ENCODE peak calls at places on chromosomes 6 and 20, in ten cellular contexts. D, V, G, P, M, U, W, K, A and H are unnamed samples. For H3K27me3, the result is how much of the 10 kb centered on the place peaks cover.

GRCh38 chr20:973785-974194 is 28.3 kb downstream of the RSPO4 start:
- DNase-seq in D (peak), V (no peak), G (no peak), P (no peak), M (peak), U (no peak), W (peak), K (no peak), A (no peak), H (no peak)

GRCh38 chr6:139124887-139125672 is 9.8 kb upstream of the HECA start:
- DNase-seq in D (peak), V (no peak), G (peak), P (peak), M (peak), U (no peak), W (no peak), K (peak), A (peak), H (peak)

GRCh38 chr20:25018425-25018824 is 25.9 kb upstream of the APMAP start:
- DNase-seq in D (no peak), V (no peak), G (peak), P (no peak), M (no peak), U (no peak), W (no peak), K (no peak), A (no peak), H (no peak)

GRCh38 chr20:10559266-10559665 is 114.5 kb downstream of the JAG1 start:
- DNase-seq in D (no peak), V (no peak), G (no peak), P (no peak), M (no peak), U (no peak), W (no peak), K (no peak), A (no peak), H (no peak)

GRCh38 chr6:74755748-74756147 is 450.1 kb downstream of the COL12A1 start:
- DNase-seq in D (no peak), V (no peak), G (peak), P (no peak), M (no peak), U (no peak), W (no peak), K (no peak), A (no peak), H (no peak)

GRCh38 chr20:60168963-60169362 is 210.7 kb downstream of the CDH26 start:
- DNase-seq in D (no peak), V (no peak), G (no peak), P (no peak), M (no peak), U (no peak), W (no peak), K (no peak), A (no peak), H (no peak)

GRCh38 chr6:25026723-25027122 is 91.0 kb upstream of the RIPOR2 start:
- DNase-seq in D (no peak), V (no peak), G (no peak), P (no peak), M (no peak), U (no peak), W (no peak), K (no peak), A (no peak), H (no peak)

GRCh38 chr20:10718671-10719070 is 44.9 kb upstream of the JAG1 start:
- DNase-seq in D (no peak), V (no peak), G (no peak), P (no peak), M (no peak), U (no peak), W (no peak), K (no peak), A (no peak), H (no peak)

GRCh38 chr6:71510057-71510713 is 221.6 kb downstream of the OGFRL1 start:
- DNase-seq in D (no peak), V (peak), G (peak), P (peak), M (peak), U (peak), W (peak), K (no peak), A (peak), H (no peak)

GRCh38 chr20:34546751-34547181 is 11.8 kb upstream of the MAP1LC3A start:
- DNase-seq in D (no peak), V (no peak), G (no peak), P (no peak), M (no peak), U (no peak), W (no peak), K (no peak), A (no peak), H (no peak)

GRCh38 chr20:34514897-34515483 is 1.2 kb upstream of the DYNLRB1 start:
- DNase-seq in D (no peak), V (no peak), G (no peak), P (no peak), M (peak), U (no peak), W (no peak), K (no peak), A (peak), H (no peak)

GRCh38 chr20:39133205-39133604 is 171.1 kb downstream of the DHX35 start:
- DNase-seq in D (no peak), V (no peak), G (no peak), P (no peak), M (no peak), U (no peak), W (no peak), K (no peak), A (no peak), H (no peak)

GRCh38 chr6:49497308-49497707 is 2.4 kb upstream of the GLYATL3 start:
- DNase-seq in D (no peak), V (no peak), G (no peak), P (no peak), M (no peak), U (no peak), W (no peak), K (no peak), A (no peak), H (no peak)

GRCh38 chr6:67689329-67689728 is 945.8 kb upstream of the ADGRB3 start:
- DNase-seq in D (no peak), V (no peak), G (no peak), P (no peak), M (no peak), U (no peak), W (no peak), K (no peak), A (no peak), H (no peak)

GRCh38 chr6:105601541-105602174 is 198.8 kb upstream of the PREP start:
- DNase-seq in D (no peak), V (peak), G (peak), P (peak), M (peak), U (peak), W (peak), K (peak), A (no peak), H (peak)

GRCh38 chr20:41003143-41003932 is 25.3 kb upstream of the TOP1 start:
- DNase-seq in D (no peak), V (peak), G (peak), P (peak), M (peak), U (peak), W (peak), K (peak), A (peak), H (no peak)

GRCh38 chr6:33118525-33119123 is 42.8 kb downstream of the HLA-DPB1 start:
- DNase-seq in D (peak), V (peak), G (no peak), P (no peak), M (peak), U (no peak), W (no peak), K (no peak), A (peak), H (no peak)

GRCh38 chr6:42727084-42727601 is 4.7 kb upstream of the PRPH2 start:
- DNase-seq in D (no peak), V (no peak), G (peak), P (peak), M (peak), U (no peak), W (no peak), K (no peak), A (peak), H (peak)

GRCh38 chr6:142372348-142372747 is 70.5 kb downstream of the ADGRG6 start:
- DNase-seq in D (no peak), V (no peak), G (no peak), P (no peak), M (no peak), U (no peak), W (no peak), K (no peak), A (peak), H (no peak)

GRCh38 chr6:90098025-90098474 is 198.6 kb downstream of the BACH2 start:
- DNase-seq in D (no peak), V (peak), G (peak), P (peak), M (peak), U (peak), W (peak), K (peak), A (peak), H (no peak)

GRCh38 chr20:38132910-38133501 is 32.1 kb downstream of the TGM2 start:
- DNase-seq in D (no peak), V (no peak), G (no peak), P (no peak), M (no peak), U (peak), W (no peak), K (no peak), A (no peak), H (no peak)

GRCh38 chr6:3237761-3238662 is 10.6 kb upstream of the TUBB2B start:
- DNase-seq in D (no peak), V (no peak), G (no peak), P (no peak), M (no peak), U (no peak), W (no peak), K (no peak), A (no peak), H (no peak)

GRCh38 chr20:3739926-3740599 is 7.6 kb downstream of the HSPA12B start:
- DNase-seq in D (no peak), V (no peak), G (no peak), P (no peak), M (no peak), U (no peak), W (no peak), K (no peak), A (no peak), H (no peak)

GRCh38 chr6:153334121-153334520 is 203.0 kb upstream of the RGS17 start:
- DNase-seq in D (no peak), V (no peak), G (no peak), P (no peak), M (no peak), U (no peak), W (no peak), K (no peak), A (no peak), H (no peak)

GRCh38 chr6:169045486-169045885 is 208.2 kb downstream of the THBS2 start:
- DNase-seq in D (no peak), V (no peak), G (no peak), P (no peak), M (no peak), U (peak), W (no peak), K (no peak), A (no peak), H (no peak)

GRCh38 chr6:156557269-156557885 is 219.8 kb upstream of the ARID1B start:
- DNase-seq in D (peak), V (no peak), G (peak), P (no peak), M (peak), U (no peak), W (no peak), K (no peak), A (no peak), H (no peak)

GRCh38 chr20:31879143-31879987 is 8.9 kb downstream of the TTLL9 start:
- DNase-seq in D (peak), V (peak), G (peak), P (peak), M (peak), U (peak), W (peak), K (peak), A (peak), H (no peak)
- TF ChIP-seq CTCF in D (no peak), V (no peak), G (no peak), P (no peak), M (no peak), U (peak), W (no peak), K (no peak), A (no peak), H (no peak)

GRCh38 chr6:14520029-14520428 is 402.5 kb downstream of the CD83 start:
- DNase-seq in D (no peak), V (no peak), G (no peak), P (no peak), M (no peak), U (no peak), W (no peak), K (no peak), A (no peak), H (no peak)

GRCh38 chr6:14518515-14519217 is 401.1 kb downstream of the CD83 start:
- DNase-seq in D (peak), V (no peak), G (no peak), P (no peak), M (no peak), U (no peak), W (no peak), K (no peak), A (no peak), H (no peak)

GRCh38 chr6:14521141-14521540 is 403.6 kb downstream of the CD83 start:
- DNase-seq in D (no peak), V (no peak), G (no peak), P (no peak), M (no peak), U (no peak), W (no peak), K (no peak), A (no peak), H (no peak)

GRCh38 chr6:14520536-14520935 is 403.0 kb downstream of the CD83 start:
- DNase-seq in D (no peak), V (no peak), G (no peak), P (no peak), M (no peak), U (no peak), W (no peak), K (no peak), A (no peak), H (no peak)

DNA sequence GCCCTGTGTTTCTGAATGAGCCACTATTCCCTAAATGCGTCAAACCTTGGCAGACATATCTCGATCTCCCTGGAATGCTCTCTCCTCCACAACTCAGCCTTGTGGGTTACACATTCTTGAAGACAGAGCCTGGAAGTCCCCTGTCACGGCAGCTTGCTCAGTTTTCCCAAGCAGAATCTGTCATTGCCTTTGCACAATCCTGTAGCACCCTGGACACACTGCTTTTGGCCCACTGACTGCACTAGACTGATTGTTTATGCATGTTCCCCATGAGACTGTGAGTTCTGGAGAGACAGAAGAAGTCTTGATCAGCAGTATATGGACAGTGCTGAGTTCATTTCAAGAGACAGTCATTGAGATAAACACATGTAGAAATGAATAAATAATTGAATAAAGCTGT is 406.7 kb downstream of the CD83 start:
- DNase-seq in D (peak), V (peak), G (no peak), P (no peak), M (peak), U (no peak), W (no peak), K (no peak), A (no peak), H (no peak)
- H3K27me3 ChIP-seq in D (under half), V (under half), G (under half), P (under half), M (under half), U (under half), W (under half), K (under half), A (under half), H (under half)

GRCh38 chr6:38375937-38376336 is 263.8 kb downstream of the BTBD9 start:
- DNase-seq in D (no peak), V (no peak), G (no peak), P (no peak), M (no peak), U (no peak), W (no peak), K (no peak), A (no peak), H (no peak)
- TF ChIP-seq CTCF in D (no peak), V (no peak), G (no peak), P (no peak), M (no peak), U (no peak), W (no peak), K (no peak), A (no peak), H (no peak)

GRCh38 chr20:32052792-32053362 is 835 bp downstream of the HCK start:
- DNase-seq in D (no peak), V (no peak), G (no peak), P (peak), M (no peak), U (peak), W (no peak), K (no peak), A (no peak), H (peak)
- H3K27me3 ChIP-seq in D (half or more), V (half or more), G (under half), P (under half), M (under half), U (under half), W (under half), K (under half), A (under half), H (under half)

DNA sequence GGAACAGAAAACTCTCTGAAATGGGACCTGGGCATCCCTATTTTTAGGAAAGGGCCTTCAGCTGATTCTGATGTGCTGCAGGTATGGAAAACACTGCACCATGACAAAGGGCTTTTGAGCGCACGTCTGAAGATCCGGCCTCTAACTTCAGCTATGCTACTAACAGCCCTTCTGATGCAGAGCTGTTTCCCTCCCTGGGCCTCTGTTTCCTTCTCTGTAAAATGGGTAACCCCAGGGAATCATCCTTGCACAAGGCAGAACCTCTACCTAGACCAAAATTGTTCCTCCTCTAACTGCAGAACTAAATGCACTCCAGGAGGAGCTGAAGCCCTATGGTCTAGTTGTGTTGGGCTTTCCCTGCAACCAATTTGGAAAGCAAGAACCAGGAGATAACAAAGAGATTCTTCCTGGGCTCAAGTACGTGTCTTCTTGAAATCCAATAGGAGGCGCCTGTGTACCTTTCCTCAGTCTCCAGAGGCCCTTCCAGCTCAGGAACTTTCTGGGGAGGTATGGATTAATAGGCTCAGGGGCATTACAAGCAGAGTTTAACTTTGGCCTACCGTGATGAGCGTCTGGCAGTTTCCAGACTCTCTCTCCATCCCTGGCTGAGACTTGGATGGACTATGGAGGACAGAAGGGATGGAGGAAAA is 5.9 kb downstream of the GPX5 start:
- DNase-seq in D (no peak), V (no peak), G (no peak), P (no peak), M (no peak), U (no peak), W (no peak), K (no peak), A (no peak), H (no peak)
- TF ChIP-seq CTCF in D (no peak), V (no peak), G (no peak), P (no peak), M (no peak), U (no peak), W (no peak), K (no peak), A (no peak), H (peak)

DNA sequence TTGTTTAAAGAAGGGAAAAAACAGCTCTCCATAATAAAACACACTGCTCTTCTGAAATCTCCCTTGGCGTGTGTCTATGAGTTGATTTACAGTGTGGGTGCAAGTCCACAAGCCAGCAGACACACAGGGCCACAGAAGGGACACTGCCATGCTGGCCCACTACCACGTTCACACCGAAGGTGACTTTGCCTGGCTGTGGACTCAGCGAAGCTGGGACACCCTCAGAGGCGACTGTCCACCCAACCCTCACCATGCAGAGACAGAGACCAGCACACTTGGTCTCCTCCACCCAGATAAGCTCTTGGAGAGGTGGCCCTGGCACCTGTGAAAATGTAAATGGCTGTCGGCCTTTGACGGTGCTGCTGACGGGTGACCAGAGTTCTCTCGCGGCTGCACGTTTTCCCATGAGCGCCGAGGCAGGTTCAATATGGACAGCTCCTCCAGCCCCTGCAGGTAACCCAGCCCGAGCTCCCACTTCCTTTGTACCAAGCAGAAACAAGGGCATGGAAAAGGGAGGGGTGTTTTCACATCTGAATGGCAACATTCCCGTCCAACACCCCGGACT is 78.0 kb downstream of the YTHDF1 start:
- DNase-seq in D (no peak), V (no peak), G (no peak), P (peak), M (no peak), U (no peak), W (no peak), K (no peak), A (no peak), H (no peak)
- H3K27me3 ChIP-seq in D (under half), V (under half), G (under half), P (under half), M (under half), U (under half), W (under half), K (under half), A (under half), H (under half)

DNA sequence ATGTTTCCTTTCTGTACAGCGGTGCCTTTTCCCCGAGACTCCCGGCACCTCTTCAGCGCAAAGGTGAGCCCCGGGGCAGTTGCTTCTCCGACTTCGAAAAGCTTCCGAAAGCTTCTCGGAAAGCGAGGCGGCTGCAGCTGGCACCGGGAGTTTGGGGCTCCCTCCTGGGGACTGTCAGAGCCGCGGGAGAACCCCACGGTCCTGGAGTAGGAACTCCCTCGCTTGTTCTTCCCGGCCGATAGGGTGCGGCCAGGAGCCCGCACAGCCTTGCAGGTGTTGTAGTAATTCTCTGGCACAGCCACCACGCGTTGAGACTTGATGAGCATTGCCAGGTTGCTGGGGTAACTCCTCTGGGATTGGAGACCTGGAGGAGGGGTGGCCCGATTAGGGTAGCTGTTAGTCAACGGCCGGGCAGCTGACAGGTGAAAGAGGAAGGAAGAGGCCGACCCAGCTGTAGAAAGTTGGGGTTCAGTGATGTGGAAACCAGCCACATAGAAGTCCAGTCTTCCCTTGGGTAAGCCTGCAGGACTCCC is 708 bp downstream of the KDM1B start:
- DNase-seq in D (peak), V (no peak), G (peak), P (peak), M (peak), U (peak), W (no peak), K (no peak), A (peak), H (peak)
- TF ChIP-seq CTCF in D (peak), V (peak), G (peak), P (peak), M (peak), U (no peak), W (peak), K (no peak), A (peak), H (peak)